ENCODE peak calls at places on chromosomes 4 and X, in ten cellular contexts. F, I, Z, E, K, B, S, Y, A and H are unnamed samples. For H3K9me3 and H3K36me3, the result is how much of the 10 kb centered on the place peaks cover.

GRCh38 chr4:72896515-72896914 is 173.0 kb downstream of the COX18 start:
- DNase-seq in B (no peak), E (no peak), A (no peak), F (no peak), Y (no peak), Z (no peak), S (no peak), K (no peak), I (no peak), H (no peak)

GRCh38 chrX:1465261-1466231 is 12.8 kb upstream of the ASMTL start:
- DNase-seq in I (no peak), E (no peak), S (peak), F (no peak), A (no peak), K (no peak), Y (peak), B (no peak), Z (peak), H (no peak)

GRCh38 chr4:143524211-143524610 is 10.7 kb downstream of the SMARCA5 start:
- DNase-seq in Z (no peak), K (no peak), A (no peak), I (no peak), S (no peak), B (no peak), F (no peak), E (no peak), Y (no peak), H (no peak)

GRCh38 chr4:122930877-122931276 is 8.5 kb upstream of the NUDT6 start:
- DNase-seq in F (no peak), K (peak), B (no peak), I (no peak), Z (no peak), A (no peak), S (no peak), Y (no peak), E (peak), H (peak)

GRCh38 chr4:36841583-36842326 is 402.8 kb upstream of the NWD2 start:
- DNase-seq in I (no peak), K (no peak), F (no peak), A (no peak), B (no peak), E (no peak), S (peak), Y (no peak), Z (no peak), H (no peak)

GRCh38 chrX:154815274-154815818 is 10.1 kb upstream of the MPP1 start:
- DNase-seq in Y (no peak), F (no peak), K (no peak), Z (no peak), B (no peak), I (no peak), E (no peak), S (no peak), A (no peak), H (no peak)

GRCh38 chrX:10130354-10130753 is 26.4 kb upstream of the CLCN4 start:
- DNase-seq in S (no peak), F (no peak), K (no peak), A (no peak), B (no peak), I (no peak), Z (no peak), Y (no peak), E (no peak), H (no peak)

GRCh38 chr4:97139796-97140195 is 1003.5 kb downstream of the STPG2 start:
- DNase-seq in Y (no peak), E (no peak), F (no peak), S (no peak), Z (no peak), B (no peak), A (peak), K (no peak), I (peak), H (no peak)

GRCh38 chr4:8118035-8118434 is 40.6 kb downstream of the ABLIM2 start:
- DNase-seq in I (no peak), F (no peak), Y (no peak), Z (no peak), B (peak), A (no peak), K (no peak), S (no peak), E (no peak), H (no peak)

GRCh38 chrX:130343411-130343810 is 3.7 kb downstream of the SLC25A14 start:
- DNase-seq in E (no peak), Z (no peak), S (no peak), I (no peak), B (no peak), F (no peak), A (no peak), K (no peak), Y (no peak), H (no peak)

GRCh38 chr4:186104895-186105720 is 604 bp downstream of the FAM149A start:
- DNase-seq in A (no peak), B (peak), E (peak), K (no peak), Y (no peak), F (no peak), Z (no peak), I (peak), S (peak), H (no peak)

GRCh38 chrX:120839506-120839905 is 36.2 kb downstream of the CT47B1 start:
- DNase-seq in I (no peak), Z (no peak), B (no peak), A (no peak), F (no peak), E (no peak), S (no peak), K (no peak), Y (no peak), H (no peak)

GRCh38 chr4:70315928-70316327 is 18.9 kb upstream of the CABS1 start:
- DNase-seq in F (no peak), Z (no peak), K (no peak), I (no peak), A (no peak), S (no peak), B (no peak), E (no peak), Y (no peak), H (no peak)

GRCh38 chr4:30153427-30153826 is 566.7 kb upstream of the PCDH7 start:
- DNase-seq in S (no peak), E (no peak), Y (no peak), B (no peak), F (no peak), I (no peak), Z (no peak), A (no peak), K (no peak), H (no peak)
- H3K9me3 ChIP-seq in S (under half), E (under half), Y (under half), B (under half), F (under half), I (under half), Z (under half), A (under half), K (under half), H (under half)

GRCh38 chr4:75948822-75949444 is 8.1 kb upstream of the NAAA start:
- DNase-seq in Y (no peak), Z (no peak), I (no peak), K (peak), E (no peak), A (no peak), S (no peak), B (no peak), F (no peak), H (no peak)

GRCh38 chr4:75950416-75950815 is 9.6 kb upstream of the NAAA start:
- DNase-seq in S (no peak), E (no peak), I (no peak), K (no peak), A (no peak), B (no peak), F (no peak), Z (no peak), Y (no peak), H (no peak)

GRCh38 chr4:75953509-75953908 is 12.7 kb upstream of the NAAA start:
- DNase-seq in E (no peak), B (no peak), A (no peak), S (no peak), I (no peak), Z (no peak), F (no peak), K (no peak), Y (no peak), H (no peak)
- H3K36me3 ChIP-seq in E (half or more), B (under half), A (under half), S (under half), I (half or more), Z (under half), F (half or more), K (half or more), Y (under half), H (half or more)

GRCh38 chr4:103074598-103075434 is 1.7 kb downstream of the SLC9B2 start:
- DNase-seq in K (peak), I (no peak), Y (no peak), E (no peak), Z (no peak), A (no peak), S (no peak), B (no peak), F (no peak), H (no peak)
- H3K27ac ChIP-seq in K (peak), I (no peak), Y (no peak), E (no peak), Z (no peak), A (no peak), S (no peak), B (no peak), F (no peak), H (no peak)

GRCh38 chr4:33725861-33726260 is 2518.5 kb downstream of the ARAP2 start:
- DNase-seq in S (no peak), I (no peak), K (no peak), F (no peak), A (no peak), Y (no peak), B (no peak), E (no peak), Z (no peak), H (no peak)
- H3K9me3 ChIP-seq in S (under half), I (under half), K (under half), F (under half), A (under half), Y (under half), B (under half), E (under half), Z (under half), H (under half)

GRCh38 chr4:56930638-56931037 is 22.9 kb downstream of the REST start:
- DNase-seq in S (no peak), F (no peak), I (no peak), K (no peak), B (no peak), A (no peak), E (no peak), Z (no peak), Y (no peak), H (no peak)

GRCh38 chr4:56931924-56932323 is 24.2 kb downstream of the REST start:
- DNase-seq in F (no peak), Y (no peak), I (no peak), Z (no peak), B (no peak), K (no peak), E (no peak), S (no peak), A (no peak), H (no peak)

GRCh38 chr4:56927196-56927595 is 19.5 kb downstream of the REST start:
- DNase-seq in F (no peak), E (no peak), Z (no peak), S (no peak), Y (no peak), B (no peak), I (no peak), K (no peak), A (no peak), H (no peak)
- H3K36me3 ChIP-seq in F (under half), E (under half), Z (under half), S (under half), Y (under half), B (under half), I (half or more), K (half or more), A (under half), H (under half)

GRCh38 chr4:141645611-141646340 is 9.4 kb downstream of the IL15 start:
- DNase-seq in E (no peak), Y (no peak), F (no peak), S (no peak), I (no peak), B (no peak), K (no peak), A (no peak), Z (no peak), H (no peak)

GRCh38 chr4:141642068-141642467 is 5.7 kb downstream of the IL15 start:
- DNase-seq in S (no peak), A (no peak), F (no peak), E (no peak), Z (no peak), B (no peak), K (no peak), Y (no peak), I (no peak), H (no peak)

GRCh38 chr4:141640692-141641091 is 4.3 kb downstream of the IL15 start:
- DNase-seq in K (no peak), F (no peak), I (no peak), Z (no peak), E (no peak), Y (no peak), S (no peak), A (no peak), B (no peak), H (no peak)

GRCh38 chr4:141642711-141643110 is 6.3 kb downstream of the IL15 start:
- DNase-seq in E (no peak), S (no peak), A (no peak), Y (no peak), Z (no peak), I (no peak), B (no peak), K (no peak), F (no peak), H (no peak)

DNA sequence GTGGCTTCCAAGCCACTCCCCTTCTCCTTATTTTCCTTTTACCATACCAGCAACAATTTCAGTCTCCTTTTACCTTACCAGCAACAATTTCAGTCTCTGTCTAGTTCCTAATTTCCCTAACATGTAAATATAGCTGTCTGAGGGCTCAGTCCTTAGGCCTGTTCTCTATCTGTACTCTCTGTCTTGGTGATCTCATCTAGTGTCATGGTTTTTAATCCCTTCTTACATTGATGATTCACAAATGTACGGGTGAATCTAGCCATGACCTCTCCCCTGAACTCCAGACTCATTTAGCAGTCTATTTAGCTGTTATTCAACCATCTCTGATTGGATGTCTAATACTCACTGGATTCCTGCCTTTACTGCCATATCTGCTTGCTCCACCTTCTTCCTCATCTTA is 7.2 kb downstream of the IL15 start:
- DNase-seq in I (no peak), S (no peak), B (no peak), K (no peak), E (no peak), Y (no peak), A (no peak), Z (no peak), F (no peak), H (no peak)
- H3K27ac ChIP-seq in I (no peak), S (no peak), B (no peak), K (no peak), E (no peak), Y (no peak), A (no peak), Z (no peak), F (no peak), H (no peak)

GRCh38 chrX:81875800-81876199 is 673.9 kb downstream of the SH3BGRL start:
- DNase-seq in A (no peak), F (no peak), E (no peak), S (no peak), Y (no peak), Z (no peak), B (no peak), I (no peak), K (no peak), H (no peak)

GRCh38 chrX:81876437-81876836 is 674.5 kb downstream of the SH3BGRL start:
- DNase-seq in F (no peak), K (no peak), E (no peak), Z (no peak), I (no peak), A (no peak), S (no peak), B (no peak), Y (no peak), H (no peak)

GRCh38 chrX:81868979-81869378 is 667.1 kb downstream of the SH3BGRL start:
- DNase-seq in Y (no peak), Z (no peak), S (no peak), F (no peak), B (no peak), K (no peak), E (no peak), A (peak), I (no peak), H (no peak)

GRCh38 chrX:81874807-81875206 is 672.9 kb downstream of the SH3BGRL start:
- DNase-seq in E (no peak), A (no peak), Y (no peak), F (no peak), K (no peak), S (no peak), Z (no peak), B (no peak), I (no peak), H (no peak)
- H3K9me3 ChIP-seq in E (under half), A (under half), Y (under half), F (under half), K (under half), S (under half), Z (half or more), B (under half), I (under half), H (under half)

DNA sequence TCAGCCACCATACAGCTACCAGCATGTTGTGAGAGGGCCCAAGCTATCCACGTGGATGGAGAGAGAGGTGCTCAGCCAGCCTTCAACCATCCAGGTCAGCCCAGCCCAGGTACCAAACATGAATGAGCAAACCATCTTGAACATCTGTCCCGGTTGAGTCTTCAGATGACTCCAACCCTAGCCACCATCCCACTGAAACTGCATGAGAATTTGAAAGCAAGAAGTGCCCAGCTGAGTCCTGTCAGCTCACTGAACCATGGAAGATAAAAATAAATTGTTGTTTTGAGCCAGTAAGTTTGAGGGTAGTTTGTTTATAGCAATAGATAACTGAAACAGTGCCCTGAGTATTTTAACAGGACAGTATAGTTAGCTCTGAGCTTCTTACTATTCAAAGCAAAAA is 7.3 kb upstream of the SEL1L3 start:
- DNase-seq in Z (no peak), S (no peak), E (no peak), B (no peak), F (no peak), K (peak), Y (no peak), A (no peak), I (no peak), H (no peak)
- H3K36me3 ChIP-seq in Z (under half), S (under half), E (under half), B (under half), F (under half), K (under half), Y (under half), A (under half), I (under half), H (under half)